ENCODE peak calls at places on chromosomes 13 and 19, in five cellular contexts. W is stomach, Y is upper lobe of left lung, N is K562, T is HCT116. J is an unnamed sample.
A peak's percentile ranks its signal among the peaks of the same experiment; 100 is the strongest.

GRCh38 chr19:49676136-49676689 is 858 bp upstream of the PRMT1 start:
- DNase-seq in T (peak; percentile 97), N (peak; percentile 74), W (peak; percentile 84), Y (no peak), J (peak; percentile 75)

GRCh38 chr13:110392510-110393233 is 85.6 kb downstream of the COL4A2 start:
- DNase-seq in Y (no peak), T (no peak), W (no peak), N (no peak), J (no peak)

GRCh38 chr13:110529522-110530311 is 31.8 kb downstream of the RAB20 start:
- DNase-seq in W (no peak), N (no peak), T (no peak), Y (no peak), J (no peak)

GRCh38 chr19:4493104-4493928 is 21.2 kb downstream of the HDGFL2 start:
- DNase-seq in Y (peak; percentile 77), W (no peak), T (no peak), N (no peak), J (no peak)

GRCh38 chr19:4376991-4377781 is 23.2 kb downstream of the SH3GL1 start:
- DNase-seq in T (no peak), N (no peak), Y (no peak), W (peak; percentile 72), J (no peak)

GRCh38 chr19:46624958-46625661 is at the start of gene PTGIR:
- DNase-seq in N (peak; percentile 69), Y (no peak), T (no peak), W (no peak), J (no peak)

GRCh38 chr13:28128030-28128429 is 10.3 kb upstream of the PAN3 start:
- DNase-seq in W (no peak), T (no peak), N (no peak), Y (no peak), J (no peak)

GRCh38 chr13:25111557-25111956 is 15.6 kb downstream of the PABPC3 start:
- DNase-seq in Y (no peak), N (no peak), W (no peak), T (no peak), J (no peak)

GRCh38 chr13:104181526-104182231 is 1115.5 kb upstream of the SLC10A2 start:
- DNase-seq in N (no peak), T (no peak), Y (no peak), W (no peak), J (no peak)

GRCh38 chr13:99819962-99820361 is 151.6 kb downstream of the ZIC5 start:
- DNase-seq in T (no peak), W (no peak), N (no peak), Y (no peak), J (no peak)

GRCh38 chr19:532578-533484 is 1.3 kb downstream of the CDC34 start:
- DNase-seq in N (peak; percentile 50), W (peak; percentile 85), Y (peak; percentile 91), T (peak; percentile 51), J (peak; percentile 54)
- H3K4me1 ChIP-seq in N (peaks cover 85% of the 10 kb centered on the region), W (peaks cover 27% of the 10 kb centered on the region), Y (peaks cover 28% of the 10 kb centered on the region), T (peaks cover 23% of the 10 kb centered on the region), J (peaks cover 9% of the 10 kb centered on the region)

GRCh38 chr13:42899266-42899665 is 92.8 kb downstream of the EPSTI1 start:
- DNase-seq in Y (no peak), T (no peak), N (no peak), W (no peak), J (no peak)
- TF ChIP-seq POLR2AphosphoS5 in Y (no peak), T (no peak), N (no peak), W (no peak), J (no peak)

GRCh38 chr13:113862191-113862765 is 1.6 kb downstream of the GAS6 start:
- DNase-seq in T (no peak), W (no peak), N (no peak), Y (peak; percentile 66), J (no peak)
- TF ChIP-seq CTCF in T (no peak), W (no peak), N (no peak), Y (no peak), J (no peak)

DNA sequence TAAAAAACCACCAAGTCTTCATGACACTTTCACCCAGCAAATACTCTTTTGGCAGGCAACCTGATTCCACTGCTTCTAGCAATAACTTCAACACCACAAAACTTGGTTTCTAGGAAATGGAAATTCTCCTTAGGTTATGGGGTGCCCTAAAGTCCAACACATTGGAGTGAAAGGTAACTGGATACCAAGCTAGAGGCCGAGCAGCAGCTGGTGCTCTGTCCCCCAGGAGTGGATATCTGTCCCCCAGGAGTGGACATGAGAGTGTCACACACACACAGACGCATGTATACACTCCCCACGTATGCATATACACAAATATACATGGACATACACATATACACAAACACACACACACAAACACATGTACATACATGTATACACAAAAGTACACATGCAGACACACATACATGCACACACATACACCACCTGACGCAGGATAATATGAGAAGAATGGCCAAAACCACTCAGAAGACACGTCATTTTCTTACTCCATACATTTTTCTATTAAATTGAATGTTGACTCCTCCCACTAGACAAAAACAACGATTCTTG is 50.8 kb downstream of the RFX2 start:
- DNase-seq in Y (no peak), N (no peak), W (no peak), T (no peak), J (no peak)
- H3K4me1 ChIP-seq in Y (peaks cover 70% of the 10 kb centered on the region), N (peaks cover 59% of the 10 kb centered on the region), W (peaks cover 62% of the 10 kb centered on the region), T (peaks cover 11% of the 10 kb centered on the region), J (no peaks in the 10 kb centered on the region)

GRCh38 chr19:18441804-18442788 is 4.2 kb upstream of the ISYNA1 start:
- DNase-seq in N (peak; percentile 60), W (no peak), Y (no peak), T (no peak), J (no peak)
- TF ChIP-seq POLR2AphosphoS5 in N (peak; percentile 50), W (no peak), Y (no peak), T (no peak), J (no peak)

GRCh38 chr13:65977525-65977924 is 1252.6 kb downstream of the PCDH9 start:
- DNase-seq in W (no peak), Y (no peak), N (no peak), T (no peak), J (no peak)
- TF ChIP-seq CTCF in W (no peak), Y (no peak), N (no peak), T (no peak), J (no peak)

GRCh38 chr19:12772323-12772722 is 3.0 kb downstream of the HOOK2 start:
- DNase-seq in Y (no peak), N (no peak), W (no peak), T (no peak), J (no peak)
- H3K4me1 ChIP-seq in Y (peaks cover 17% of the 10 kb centered on the region), N (peaks cover 38% of the 10 kb centered on the region), W (peaks cover 3% of the 10 kb centered on the region), T (peaks cover 26% of the 10 kb centered on the region), J (peaks cover 3% of the 10 kb centered on the region)

GRCh38 chr13:59458908-59459579 is 704.7 kb downstream of the DIAPH3 start:
- DNase-seq in T (no peak), Y (no peak), W (no peak), N (no peak), J (no peak)
- TF ChIP-seq POLR2AphosphoS5 in T (no peak), Y (peak; percentile 65), W (peak; percentile 43), N (no peak), J (no peak)